ENCODE peak calls at places on chromosomes 13 and 19, in nine cellular contexts. One of them, this sample, is unnamed.

GRCh38 chr13:25708268-25708667 is 336.5 kb downstream of the ATP8A2 start:
- DNase-seq in endothelial cell of umbilical vein: no peak
- DNase-seq in nephron progenitor cell: no peak
- DNase-seq in colonic mucosa: no peak
- DNase-seq in cardiac fibroblast: no peak
- DNase-seq in transverse colon: no peak
- DNase-seq in osteocyte: no peak
- DNase-seq in cardiac muscle cell: no peak
- DNase-seq in GM10248: no peak
- DNase-seq in this sample: no peak

GRCh38 chr19:28289294-28290063 is 923.5 kb downstream of the UQCRFS1 start:
- DNase-seq in endothelial cell of umbilical vein: peak; percentile 37
- DNase-seq in nephron progenitor cell: no peak
- DNase-seq in colonic mucosa: peak; percentile 82
- DNase-seq in cardiac fibroblast: peak; percentile 51
- DNase-seq in transverse colon: peak; percentile 69
- DNase-seq in osteocyte: no peak
- DNase-seq in cardiac muscle cell: peak; percentile 51
- DNase-seq in GM10248: no peak
- DNase-seq in this sample: no peak

GRCh38 chr13:58573742-58574141 is 942.2 kb downstream of the PCDH17 start:
- DNase-seq in endothelial cell of umbilical vein: no peak
- DNase-seq in nephron progenitor cell: no peak
- DNase-seq in colonic mucosa: no peak
- DNase-seq in cardiac fibroblast: no peak
- DNase-seq in transverse colon: no peak
- DNase-seq in osteocyte: no peak
- DNase-seq in cardiac muscle cell: no peak
- DNase-seq in GM10248: no peak
- DNase-seq in this sample: no peak

GRCh38 chr13:52104624-52105023 is 24.2 kb downstream of the NEK5 start:
- DNase-seq in endothelial cell of umbilical vein: no peak
- DNase-seq in nephron progenitor cell: no peak
- DNase-seq in colonic mucosa: no peak
- DNase-seq in cardiac fibroblast: peak; percentile 21
- DNase-seq in transverse colon: no peak
- DNase-seq in osteocyte: no peak
- DNase-seq in cardiac muscle cell: peak; percentile 56
- DNase-seq in GM10248: no peak
- DNase-seq in this sample: no peak

GRCh38 chr19:38707512-38708114 is 36.7 kb downstream of the CAPN12 start:
- DNase-seq in endothelial cell of umbilical vein: peak; percentile 91
- DNase-seq in nephron progenitor cell: no peak
- DNase-seq in colonic mucosa: peak; percentile 58
- DNase-seq in cardiac fibroblast: peak; percentile 65
- DNase-seq in transverse colon: no peak
- DNase-seq in osteocyte: no peak
- DNase-seq in cardiac muscle cell: peak; percentile 61
- DNase-seq in GM10248: no peak
- DNase-seq in this sample: no peak

GRCh38 chr13:74062933-74063332 is 71.3 kb downstream of the KLF12 start:
- DNase-seq in endothelial cell of umbilical vein: no peak
- DNase-seq in nephron progenitor cell: no peak
- DNase-seq in colonic mucosa: peak; percentile 24
- DNase-seq in cardiac fibroblast: peak; percentile 74
- DNase-seq in transverse colon: peak; percentile 23
- DNase-seq in osteocyte: no peak
- DNase-seq in cardiac muscle cell: peak; percentile 70
- DNase-seq in GM10248: peak; percentile 39
- DNase-seq in this sample: no peak

GRCh38 chr19:33503791-33504444 is 17.7 kb downstream of the PEPD start:
- DNase-seq in endothelial cell of umbilical vein: no peak
- DNase-seq in nephron progenitor cell: no peak
- DNase-seq in colonic mucosa: no peak
- DNase-seq in cardiac fibroblast: no peak
- DNase-seq in transverse colon: no peak
- DNase-seq in osteocyte: no peak
- DNase-seq in cardiac muscle cell: no peak
- DNase-seq in GM10248: no peak
- DNase-seq in this sample: no peak

GRCh38 chr19:5150902-5151741 is 182.2 kb downstream of the KDM4B start:
- DNase-seq in endothelial cell of umbilical vein: no peak
- DNase-seq in nephron progenitor cell: no peak
- DNase-seq in colonic mucosa: no peak
- DNase-seq in cardiac fibroblast: no peak
- DNase-seq in transverse colon: no peak
- DNase-seq in osteocyte: no peak
- DNase-seq in cardiac muscle cell: no peak
- DNase-seq in GM10248: no peak
- DNase-seq in this sample: no peak

GRCh38 chr13:44955421-44955820 is 33.9 kb downstream of the NUFIP1 start:
- DNase-seq in endothelial cell of umbilical vein: no peak
- DNase-seq in nephron progenitor cell: no peak
- DNase-seq in colonic mucosa: no peak
- DNase-seq in cardiac fibroblast: peak; percentile 52
- DNase-seq in transverse colon: no peak
- DNase-seq in osteocyte: no peak
- DNase-seq in cardiac muscle cell: peak; percentile 43
- DNase-seq in GM10248: no peak
- DNase-seq in this sample: no peak

GRCh38 chr19:49567722-49568454 is 12.5 kb downstream of the NOSIP start:
- DNase-seq in endothelial cell of umbilical vein: no peak
- DNase-seq in nephron progenitor cell: no peak
- DNase-seq in colonic mucosa: peak; percentile 80
- DNase-seq in cardiac fibroblast: no peak
- DNase-seq in transverse colon: peak; percentile 57
- DNase-seq in osteocyte: no peak
- DNase-seq in cardiac muscle cell: peak; percentile 47
- DNase-seq in GM10248: no peak
- DNase-seq in this sample: no peak

DNA sequence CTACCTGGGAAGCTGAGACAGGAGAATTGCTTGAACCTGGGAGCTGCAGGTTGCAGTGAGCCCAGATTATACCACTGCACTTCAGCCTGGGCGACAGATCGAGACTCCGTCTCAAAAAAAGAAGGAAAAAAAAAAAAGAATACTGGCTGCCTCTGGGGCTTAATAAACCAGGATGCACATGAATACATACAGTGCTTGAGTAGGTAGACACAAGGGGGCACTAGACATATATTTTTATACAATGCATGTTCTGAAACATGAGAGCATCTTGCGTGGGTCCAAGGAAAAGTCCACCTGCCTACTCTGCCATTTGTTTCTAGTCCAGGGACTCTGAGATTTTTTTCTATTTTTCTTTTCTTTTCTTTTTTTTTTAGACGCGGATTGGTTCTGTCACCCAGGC is 31.2 kb downstream of the KEAP1 start:
- DNase-seq in endothelial cell of umbilical vein: peak; percentile 26
- DNase-seq in nephron progenitor cell: no peak
- DNase-seq in colonic mucosa: no peak
- DNase-seq in cardiac fibroblast: peak; percentile 71
- DNase-seq in transverse colon: no peak
- DNase-seq in osteocyte: no peak
- DNase-seq in cardiac muscle cell: peak; percentile 66
- DNase-seq in GM10248: no peak
- DNase-seq in this sample: no peak
- TF ChIP-seq CTCF in endothelial cell of umbilical vein: peak; percentile 40
- TF ChIP-seq CTCF in nephron progenitor cell: peak; percentile 21
- TF ChIP-seq CTCF in colonic mucosa: peak; percentile 33
- TF ChIP-seq CTCF in cardiac fibroblast: peak; percentile 49
- TF ChIP-seq CTCF in transverse colon: peak; percentile 17
- TF ChIP-seq CTCF in osteocyte: peak; percentile 61
- TF ChIP-seq CTCF in cardiac muscle cell: peak; percentile 48
- TF ChIP-seq CTCF in GM10248: peak; percentile 44
- TF ChIP-seq CTCF in this sample: peak; percentile 40

GRCh38 chr13:76778906-76779305 is 107.3 kb downstream of the KCTD12 start:
- DNase-seq in endothelial cell of umbilical vein: no peak
- DNase-seq in nephron progenitor cell: no peak
- DNase-seq in colonic mucosa: no peak
- DNase-seq in cardiac fibroblast: peak; percentile 72
- DNase-seq in transverse colon: no peak
- DNase-seq in osteocyte: no peak
- DNase-seq in cardiac muscle cell: peak; percentile 62
- DNase-seq in GM10248: no peak
- DNase-seq in this sample: no peak

GRCh38 chr13:76773695-76774094 is 112.5 kb downstream of the KCTD12 start:
- DNase-seq in endothelial cell of umbilical vein: no peak
- DNase-seq in nephron progenitor cell: no peak
- DNase-seq in colonic mucosa: no peak
- DNase-seq in cardiac fibroblast: no peak
- DNase-seq in transverse colon: no peak
- DNase-seq in osteocyte: no peak
- DNase-seq in cardiac muscle cell: no peak
- DNase-seq in GM10248: no peak
- DNase-seq in this sample: no peak

GRCh38 chr13:76769238-76769859 is 116.9 kb downstream of the KCTD12 start:
- DNase-seq in endothelial cell of umbilical vein: no peak
- DNase-seq in nephron progenitor cell: no peak
- DNase-seq in colonic mucosa: no peak
- DNase-seq in cardiac fibroblast: no peak
- DNase-seq in transverse colon: no peak
- DNase-seq in osteocyte: no peak
- DNase-seq in cardiac muscle cell: no peak
- DNase-seq in GM10248: no peak
- DNase-seq in this sample: no peak

GRCh38 chr13:76775031-76775740 is 111.0 kb downstream of the KCTD12 start:
- DNase-seq in endothelial cell of umbilical vein: no peak
- DNase-seq in nephron progenitor cell: no peak
- DNase-seq in colonic mucosa: no peak
- DNase-seq in cardiac fibroblast: peak; percentile 42
- DNase-seq in transverse colon: no peak
- DNase-seq in osteocyte: no peak
- DNase-seq in cardiac muscle cell: peak; percentile 51
- DNase-seq in GM10248: no peak
- DNase-seq in this sample: no peak
- TF ChIP-seq CTCF in endothelial cell of umbilical vein: no peak
- TF ChIP-seq CTCF in nephron progenitor cell: no peak
- TF ChIP-seq CTCF in colonic mucosa: no peak
- TF ChIP-seq CTCF in cardiac fibroblast: no peak
- TF ChIP-seq CTCF in transverse colon: no peak
- TF ChIP-seq CTCF in osteocyte: no peak
- TF ChIP-seq CTCF in cardiac muscle cell: no peak
- TF ChIP-seq CTCF in GM10248: no peak
- TF ChIP-seq CTCF in this sample: no peak

GRCh38 chr13:36907801-36908200 is 12.2 kb downstream of the SMAD9 start:
- DNase-seq in endothelial cell of umbilical vein: no peak
- DNase-seq in nephron progenitor cell: no peak
- DNase-seq in colonic mucosa: no peak
- DNase-seq in cardiac fibroblast: no peak
- DNase-seq in transverse colon: no peak
- DNase-seq in osteocyte: no peak
- DNase-seq in cardiac muscle cell: no peak
- DNase-seq in GM10248: no peak
- DNase-seq in this sample: no peak
- TF ChIP-seq CTCF in endothelial cell of umbilical vein: no peak
- TF ChIP-seq CTCF in nephron progenitor cell: no peak
- TF ChIP-seq CTCF in colonic mucosa: no peak
- TF ChIP-seq CTCF in cardiac fibroblast: no peak
- TF ChIP-seq CTCF in transverse colon: no peak
- TF ChIP-seq CTCF in osteocyte: no peak
- TF ChIP-seq CTCF in cardiac muscle cell: no peak
- TF ChIP-seq CTCF in GM10248: no peak
- TF ChIP-seq CTCF in this sample: no peak

DNA sequence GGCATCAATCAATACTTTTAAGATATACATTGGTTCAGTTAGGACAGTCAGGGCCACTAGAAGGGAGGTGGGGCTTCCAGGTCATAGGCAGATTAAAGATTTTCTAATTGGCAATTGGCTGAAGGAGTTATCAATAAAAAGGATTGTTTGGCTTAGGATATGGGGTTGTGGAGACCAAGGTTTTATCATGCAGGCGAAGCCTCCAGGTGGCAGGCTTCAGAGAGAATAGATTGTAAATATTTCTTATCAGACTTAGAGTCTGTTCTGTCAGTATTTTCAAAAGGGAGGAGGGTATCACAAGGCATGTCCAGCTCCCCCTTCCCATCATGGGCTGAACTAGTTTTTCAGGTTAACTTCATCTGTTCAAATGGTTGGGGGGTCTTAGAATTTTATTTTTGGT is 77.4 kb upstream of the FARP1 start:
- DNase-seq in endothelial cell of umbilical vein: no peak
- DNase-seq in nephron progenitor cell: no peak
- DNase-seq in colonic mucosa: no peak
- DNase-seq in cardiac fibroblast: no peak
- DNase-seq in transverse colon: no peak
- DNase-seq in osteocyte: no peak
- DNase-seq in cardiac muscle cell: no peak
- DNase-seq in GM10248: no peak
- DNase-seq in this sample: no peak
- TF ChIP-seq CTCF in endothelial cell of umbilical vein: no peak
- TF ChIP-seq CTCF in nephron progenitor cell: no peak
- TF ChIP-seq CTCF in colonic mucosa: no peak
- TF ChIP-seq CTCF in cardiac fibroblast: no peak
- TF ChIP-seq CTCF in transverse colon: no peak
- TF ChIP-seq CTCF in osteocyte: no peak
- TF ChIP-seq CTCF in cardiac muscle cell: no peak
- TF ChIP-seq CTCF in GM10248: no peak
- TF ChIP-seq CTCF in this sample: no peak

This sample was measured in progenitor cell of endocrine pancreas.